ENCODE peak calls at places on chromosome 2, in six cellular contexts. E, Z, J, O, B and Y are unnamed samples.

GRCh38 chr2:71531522-71532047 is 78.2 kb downstream of the DYSF start:
- DNase-seq in O (no peak), B (peak; percentile 25), J (peak; percentile 34), E (no peak), Z (no peak), Y (peak; percentile 66)

GRCh38 chr2:111178730-111179405 is 58.2 kb downstream of the BCL2L11 start:
- DNase-seq in B (peak; percentile 49), O (no peak), E (no peak), Z (no peak), J (no peak), Y (peak; percentile 70)

GRCh38 chr2:197707316-197708213 is 2.4 kb downstream of the MARS2 start:
- DNase-seq in O (no peak), E (no peak), Z (no peak), B (peak; percentile 74), J (peak; percentile 60), Y (peak; percentile 21)

GRCh38 chr2:15158117-15158516 is 403.0 kb downstream of the NBAS start:
- DNase-seq in J (no peak), B (no peak), E (no peak), Z (no peak), O (no peak), Y (no peak)

GRCh38 chr2:5798083-5798482 is 105.9 kb downstream of the SOX11 start:
- DNase-seq in J (no peak), O (no peak), Z (no peak), E (no peak), B (peak; percentile 97), Y (no peak)

GRCh38 chr2:173077506-173078177 is 2.0 kb downstream of the MAP3K20 start:
- DNase-seq in Z (no peak), E (no peak), J (peak; percentile 73), O (no peak), B (peak; percentile 68), Y (no peak)

GRCh38 chr2:100664021-100664755 is 101.4 kb downstream of the PDCL3 start:
- DNase-seq in B (no peak), J (no peak), Z (no peak), O (no peak), E (no peak), Y (no peak)

GRCh38 chr2:221388891-221389290 is 183.2 kb downstream of the EPHA4 start:
- DNase-seq in E (no peak), O (no peak), B (no peak), Z (no peak), J (no peak), Y (no peak)

GRCh38 chr2:219593154-219593553 is 4.5 kb upstream of the STK11IP start:
- DNase-seq in O (no peak), B (no peak), J (no peak), E (no peak), Z (no peak), Y (no peak)

GRCh38 chr2:219596954-219597551 is 604 bp upstream of the STK11IP start:
- DNase-seq in J (no peak), B (peak; percentile 12), E (no peak), O (no peak), Z (no peak), Y (no peak)

GRCh38 chr2:219598308-219599078 is 836 bp downstream of the STK11IP start:
- DNase-seq in J (peak; percentile 39), E (no peak), Z (no peak), O (no peak), B (no peak), Y (no peak)

GRCh38 chr2:219595250-219595649 is 2.4 kb upstream of the STK11IP start:
- DNase-seq in J (no peak), O (no peak), B (peak; percentile 27), E (no peak), Z (no peak), Y (no peak)

DNA sequence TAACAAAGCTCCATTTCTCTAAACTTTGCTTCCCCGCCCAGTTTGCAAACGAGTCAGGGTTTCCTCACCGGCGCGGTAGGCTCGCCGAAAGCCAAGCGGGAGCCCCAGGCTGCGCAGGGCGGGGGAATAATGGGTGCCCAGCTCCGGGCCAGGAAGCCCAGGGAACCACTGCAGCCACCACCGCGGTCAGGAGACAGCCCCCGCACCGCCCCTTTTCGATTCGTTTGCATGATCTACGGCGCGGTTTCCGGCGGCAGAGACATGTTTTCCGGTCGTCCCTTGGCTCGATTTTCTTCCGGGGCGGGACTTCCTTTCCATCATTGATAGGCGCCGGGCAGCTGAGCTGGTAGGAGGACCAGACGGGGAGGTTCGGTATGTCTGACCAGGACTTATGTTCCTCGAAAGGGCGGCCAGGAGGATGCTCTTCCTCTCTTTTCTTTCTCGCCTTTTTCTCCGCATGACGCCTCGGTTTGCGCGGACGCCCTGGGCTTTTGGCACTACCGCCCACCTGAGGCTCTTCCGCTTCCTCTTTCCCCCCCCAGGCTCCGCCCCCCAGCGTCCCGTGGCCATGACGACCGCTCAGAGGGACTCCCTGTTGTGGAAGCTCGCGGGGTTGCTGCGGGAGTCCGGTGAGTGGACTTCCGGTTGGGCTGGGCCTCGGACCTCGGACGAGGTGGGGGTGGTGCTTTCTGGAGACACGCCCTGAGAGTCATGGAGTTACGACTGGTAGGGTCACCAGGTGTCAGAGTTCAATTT is at the start of gene STK11IP:
- DNase-seq in O (peak; percentile 98), J (peak; percentile 95), B (peak; percentile 96), E (peak; percentile 94), Z (peak; percentile 85), Y (peak; percentile 99)
- TF ChIP-seq POLR2A in O (peak; percentile 72), J (peak; percentile 97), B (peak; percentile 82), E (peak; percentile 88), Z (no peak), Y (peak; percentile 80)

GRCh38 chr2:127218843-127219715 is 1.0 kb downstream of the CYP27C1 start:
- DNase-seq in Z (no peak), J (no peak), B (no peak), E (no peak), O (no peak), Y (no peak)

GRCh38 chr2:127220807-127221527 is 868 bp upstream of the CYP27C1 start:
- DNase-seq in J (no peak), B (no peak), E (no peak), O (no peak), Z (no peak), Y (no peak)

GRCh38 chr2:127217470-127218325 is 2.4 kb downstream of the CYP27C1 start:
- DNase-seq in B (no peak), Z (no peak), O (no peak), J (peak; percentile 14), E (no peak), Y (peak; percentile 94)

GRCh38 chr2:127219716-127220090 is 396 bp downstream of the CYP27C1 start:
- DNase-seq in J (no peak), B (no peak), O (no peak), E (no peak), Z (no peak), Y (no peak)

DNA sequence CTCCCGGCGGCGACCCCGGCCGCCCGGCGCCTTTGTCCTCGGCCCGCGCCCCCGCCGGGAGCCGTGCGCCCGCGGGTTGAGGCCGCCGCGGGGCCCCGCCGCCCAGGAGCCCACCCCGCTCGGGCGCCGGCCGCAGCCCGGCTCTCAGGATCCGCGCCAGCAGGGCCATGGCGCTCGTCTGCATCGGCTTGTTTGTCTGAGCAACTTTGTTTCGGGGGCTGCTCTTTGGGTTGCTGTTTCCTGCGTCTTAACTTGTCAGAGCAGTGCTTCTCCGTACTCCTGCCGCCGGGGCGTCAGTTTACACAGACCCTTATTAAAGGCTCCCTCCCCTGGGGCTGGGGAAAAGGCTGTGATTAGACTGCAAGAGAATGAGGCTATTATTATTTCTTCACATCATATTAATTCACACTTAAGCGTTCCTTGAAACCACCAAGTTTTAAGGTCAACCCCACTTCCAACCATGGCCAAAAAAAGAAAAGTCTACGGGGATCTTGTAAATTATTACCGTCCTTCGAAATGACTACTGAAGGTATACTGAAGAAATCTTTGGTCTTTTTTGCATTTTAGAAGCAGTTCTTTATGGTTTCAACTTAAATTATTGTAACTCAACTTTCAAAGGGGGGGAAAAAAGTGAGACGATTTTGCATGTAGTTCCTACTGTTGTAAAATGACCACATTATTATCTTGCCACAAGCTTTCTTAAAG is at the start of gene CYP27C1:
- DNase-seq in Z (no peak), O (no peak), B (no peak), J (peak; percentile 16), E (no peak), Y (no peak)
- TF ChIP-seq POLR2A in Z (no peak), O (no peak), B (no peak), J (no peak), E (no peak), Y (peak; percentile 0)

GRCh38 chr2:206274434-206275273 is at the start of gene ZDBF2:
- DNase-seq in J (peak; percentile 73), B (peak; percentile 81), O (peak; percentile 50), E (peak; percentile 66), Z (no peak), Y (peak; percentile 72)

GRCh38 chr2:206271066-206271465 is 3.4 kb upstream of the ZDBF2 start:
- DNase-seq in J (no peak), B (no peak), E (no peak), Z (no peak), O (no peak), Y (no peak)

GRCh38 chr2:206277503-206277902 is 3.0 kb downstream of the ZDBF2 start:
- DNase-seq in B (no peak), J (no peak), O (no peak), Z (no peak), E (no peak), Y (no peak)

GRCh38 chr2:206275274-206276160 is 1.1 kb downstream of the ZDBF2 start:
- DNase-seq in J (peak; percentile 63), B (peak; percentile 53), E (no peak), O (no peak), Z (no peak), Y (peak; percentile 60)

DNA sequence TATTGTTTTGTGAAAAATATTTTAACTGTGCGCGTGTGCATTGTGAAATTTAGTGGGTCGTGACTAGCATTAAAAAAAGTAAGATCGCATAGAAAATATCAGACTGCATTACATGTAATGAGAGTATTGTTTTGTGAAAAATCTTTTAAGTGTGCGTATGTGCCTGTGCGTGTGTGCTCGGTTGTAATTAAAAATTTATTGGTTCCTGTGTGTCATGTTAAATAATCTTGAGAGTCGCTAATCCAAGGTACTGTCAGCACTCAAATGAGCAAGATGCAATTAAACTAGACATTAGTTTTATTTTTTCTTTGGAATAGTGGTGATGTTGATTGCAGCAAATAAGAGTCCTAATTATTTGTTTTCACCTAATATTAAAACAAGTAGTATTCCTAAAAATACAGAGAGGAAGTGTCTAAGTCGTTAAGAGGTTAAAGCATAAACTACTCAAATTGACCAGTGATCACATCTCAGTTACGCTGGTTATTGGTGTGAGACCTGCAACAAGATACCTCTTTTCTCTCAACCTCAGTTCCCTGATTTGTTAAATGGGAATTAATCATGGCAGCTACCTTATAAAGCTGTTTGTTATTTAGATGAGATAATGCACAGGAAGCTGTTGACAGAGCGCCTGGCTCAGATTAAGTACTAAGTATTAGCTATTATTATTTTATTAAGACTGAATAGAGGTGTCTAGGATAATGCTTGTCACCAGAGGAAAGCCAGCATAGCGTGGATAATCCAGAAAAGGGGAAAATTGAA is 1.9 kb downstream of the ZDBF2 start:
- DNase-seq in O (no peak), Z (no peak), E (no peak), B (no peak), J (peak; percentile 21), Y (no peak)
- TF ChIP-seq POLR2A in O (no peak), Z (no peak), E (no peak), B (no peak), J (no peak), Y (no peak)

GRCh38 chr2:73069041-73069854 is 2.3 kb downstream of the SFXN5 start:
- DNase-seq in O (no peak), E (no peak), J (no peak), B (peak; percentile 38), Z (no peak), Y (no peak)

GRCh38 chr2:73070651-73071451 is 661 bp downstream of the SFXN5 start:
- DNase-seq in J (peak; percentile 97), Z (peak; percentile 83), B (peak; percentile 93), O (peak; percentile 98), E (peak; percentile 98), Y (peak; percentile 95)

GRCh38 chr2:73071452-73072399 is at the start of gene SFXN5:
- DNase-seq in O (peak; percentile 98), J (peak; percentile 94), B (peak; percentile 85), E (peak; percentile 82), Z (peak; percentile 83), Y (peak; percentile 65)

GRCh38 chr2:73068147-73068546 is 3.4 kb downstream of the SFXN5 start:
- DNase-seq in J (no peak), B (no peak), O (no peak), Z (no peak), E (no peak), Y (no peak)

DNA sequence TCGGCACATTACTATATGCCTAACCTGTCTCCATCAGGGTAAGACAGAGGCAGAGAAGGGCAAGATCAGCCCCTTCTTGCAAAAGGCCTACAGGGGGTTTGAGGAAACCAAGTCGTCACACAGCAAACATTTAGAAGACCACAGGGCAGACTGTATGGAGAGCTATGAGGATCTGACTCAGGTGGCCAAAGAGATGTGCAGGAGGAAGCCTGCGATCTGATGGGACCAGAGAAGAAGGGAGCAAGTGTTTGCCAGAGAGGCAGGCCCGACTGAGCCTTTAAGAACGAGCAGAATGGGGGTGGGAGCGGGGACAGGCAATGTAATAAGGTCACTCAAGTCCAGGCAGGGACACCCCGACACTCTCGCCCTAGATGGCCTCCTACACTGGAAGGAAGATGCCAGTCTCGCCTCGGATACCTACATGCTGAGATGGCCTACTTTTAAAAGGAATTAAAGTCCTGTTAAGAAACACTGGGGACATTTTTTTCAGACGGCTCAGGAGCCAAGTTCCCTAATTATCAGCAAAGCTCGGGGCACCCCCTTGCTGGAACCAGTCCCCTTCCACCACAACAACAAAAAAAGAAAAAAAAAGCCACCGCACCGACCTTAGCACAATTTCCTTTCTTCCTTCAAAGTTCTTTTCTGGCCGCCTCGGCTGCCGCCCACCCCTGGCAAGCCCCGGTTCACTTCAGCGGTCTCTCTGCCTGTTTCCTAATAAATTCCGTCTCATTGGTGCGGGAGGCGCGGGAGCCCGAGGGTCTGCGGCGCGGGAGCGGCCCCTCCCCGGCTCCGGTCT is 1.5 kb downstream of the SFXN5 start:
- DNase-seq in E (no peak), J (peak; percentile 48), Z (no peak), O (no peak), B (peak; percentile 34), Y (no peak)
- TF ChIP-seq POLR2A in E (no peak), J (no peak), Z (no peak), O (no peak), B (no peak), Y (no peak)